ENCODE peak calls at places on chromosomes 16 and 17, in nine cellular contexts. G is bronchial epithelial cell, S is NB4, P is ovary, T is prostate gland, R is lower lobe of right lung, Y is IMR-90, F is cardiac fibroblast, D is right lobe of liver. U is an unnamed sample.

GRCh38 chr17:16455997-16456769 is 35.8 kb downstream of the LRRC75A start:
- DNase-seq in G (no peak), S (no peak), P (no peak), T (no peak), R (no peak), Y (no peak), F (no peak), D (no peak), U (no peak)

GRCh38 chr16:11401161-11402050 is 56.1 kb downstream of the RMI2 start:
- DNase-seq in G (no peak), S (no peak), P (peak), T (no peak), R (peak), Y (no peak), F (no peak), D (peak), U (no peak)

GRCh38 chr17:55157165-55157564 is 107.6 kb upstream of the HLF start:
- DNase-seq in G (peak), S (no peak), P (no peak), T (no peak), R (no peak), Y (peak), F (peak), D (no peak), U (peak)

GRCh38 chr16:50821586-50821985 is 79.7 kb downstream of the CYLD start:
- DNase-seq in G (peak), S (no peak), P (no peak), T (no peak), R (no peak), Y (peak), F (no peak), D (no peak), U (peak)

GRCh38 chr17:67052720-67053437 is 8.5 kb downstream of the CACNG1 start:
- DNase-seq in G (no peak), S (no peak), P (no peak), T (no peak), R (no peak), Y (no peak), F (no peak), D (no peak), U (no peak)

GRCh38 chr16:638034-638543 is 2.0 kb upstream of the METTL26 start:
- DNase-seq in G (no peak), S (no peak), P (no peak), T (no peak), R (no peak), Y (no peak), F (no peak), D (no peak), U (no peak)

GRCh38 chr16:50428116-50428515 is 59.3 kb upstream of the BRD7 start:
- DNase-seq in G (peak), S (no peak), P (no peak), T (no peak), R (no peak), Y (no peak), F (no peak), D (no peak), U (peak)

GRCh38 chr17:3812771-3813170 is 11.8 kb upstream of the ITGAE start:
- DNase-seq in G (no peak), S (no peak), P (peak), T (no peak), R (no peak), Y (no peak), F (peak), D (no peak), U (no peak)

GRCh38 chr16:15919331-15919730 is 30.1 kb upstream of the ABCC1 start:
- DNase-seq in G (peak), S (no peak), P (no peak), T (no peak), R (no peak), Y (peak), F (no peak), D (no peak), U (peak)

GRCh38 chr16:31052131-31052530 is 18.8 kb downstream of the STX4 start:
- DNase-seq in G (peak), S (peak), P (no peak), T (no peak), R (no peak), Y (peak), F (peak), D (no peak), U (peak)

GRCh38 chr16:27404163-27404823 is 2.3 kb downstream of the IL21R start:
- DNase-seq in G (no peak), S (no peak), P (no peak), T (no peak), R (no peak), Y (no peak), F (no peak), D (no peak), U (no peak)

GRCh38 chr17:81993726-81994592 is 16.5 kb downstream of the ASPSCR1 start:
- DNase-seq in G (no peak), S (no peak), P (no peak), T (no peak), R (no peak), Y (no peak), F (no peak), D (no peak), U (no peak)

GRCh38 chr17:34886831-34887230 is 74.4 kb downstream of the CCT6B start:
- DNase-seq in G (no peak), S (peak), P (no peak), T (no peak), R (no peak), Y (no peak), F (no peak), D (no peak), U (no peak)

GRCh38 chr17:44241104-44241503 is 21.6 kb upstream of the UBTF start:
- DNase-seq in G (no peak), S (peak), P (no peak), T (no peak), R (no peak), Y (no peak), F (no peak), D (no peak), U (no peak)

GRCh38 chr16:30491744-30492308 is 19.3 kb downstream of the ITGAL start:
- DNase-seq in G (peak), S (peak), P (no peak), T (peak), R (no peak), Y (peak), F (peak), D (peak), U (peak)

GRCh38 chr16:74661064-74661463 is 5.6 kb downstream of the RFWD3 start:
- DNase-seq in G (no peak), S (no peak), P (no peak), T (no peak), R (no peak), Y (no peak), F (no peak), D (no peak), U (no peak)

GRCh38 chr16:70720431-70721201 is 34.8 kb upstream of the MTSS2 start:
- DNase-seq in G (no peak), S (no peak), P (no peak), T (no peak), R (no peak), Y (no peak), F (no peak), D (no peak), U (peak)

GRCh38 chr17:72648702-72649101 is 443.8 kb downstream of the SLC39A11 start:
- DNase-seq in G (no peak), S (no peak), P (no peak), T (no peak), R (no peak), Y (no peak), F (no peak), D (no peak), U (no peak)

GRCh38 chr17:27601069-27601974 is 29.7 kb upstream of the LGALS9 start:
- DNase-seq in G (peak), S (peak), P (peak), T (peak), R (peak), Y (peak), F (peak), D (peak), U (peak)

GRCh38 chr17:29835438-29836351 is 94.3 kb downstream of the SSH2 start:
- DNase-seq in G (peak), S (no peak), P (no peak), T (no peak), R (peak), Y (peak), F (peak), D (no peak), U (peak)

GRCh38 chr17:9021158-9021984 is at the start of gene NTN1:
- DNase-seq in G (no peak), S (peak), P (peak), T (peak), R (peak), Y (peak), F (peak), D (peak), U (peak)

GRCh38 chr17:55246583-55246982 is 18.2 kb upstream of the HLF start:
- DNase-seq in G (no peak), S (no peak), P (no peak), T (no peak), R (no peak), Y (no peak), F (no peak), D (no peak), U (no peak)

GRCh38 chr17:31803494-31804213 is 55.4 kb downstream of the COPRS start:
- DNase-seq in G (peak), S (peak), P (no peak), T (no peak), R (no peak), Y (peak), F (no peak), D (no peak), U (peak)

GRCh38 chr16:19823322-19823721 is 61.3 kb downstream of the GPRC5B start:
- DNase-seq in G (no peak), S (no peak), P (no peak), T (no peak), R (no peak), Y (no peak), F (no peak), D (no peak), U (no peak)

GRCh38 chr16:22219389-22220075 is 13.5 kb downstream of the EEF2K start:
- DNase-seq in G (no peak), S (no peak), P (no peak), T (no peak), R (no peak), Y (no peak), F (no peak), D (no peak), U (no peak)
- H3K4me3 ChIP-seq in G (no peak), S (no peak), P (no peak), T (no peak), R (no peak), Y (no peak), F (no peak), D (no peak), U (no peak)

GRCh38 chr16:78437352-78437968 is 338.0 kb downstream of the WWOX start:
- DNase-seq in G (peak), S (peak), P (no peak), T (no peak), R (no peak), Y (peak), F (peak), D (peak), U (peak)
- TF ChIP-seq CTCF in G (peak), S (peak), P (peak), T (peak), R (peak), Y (peak), F (peak), D (peak), U (peak)

DNA sequence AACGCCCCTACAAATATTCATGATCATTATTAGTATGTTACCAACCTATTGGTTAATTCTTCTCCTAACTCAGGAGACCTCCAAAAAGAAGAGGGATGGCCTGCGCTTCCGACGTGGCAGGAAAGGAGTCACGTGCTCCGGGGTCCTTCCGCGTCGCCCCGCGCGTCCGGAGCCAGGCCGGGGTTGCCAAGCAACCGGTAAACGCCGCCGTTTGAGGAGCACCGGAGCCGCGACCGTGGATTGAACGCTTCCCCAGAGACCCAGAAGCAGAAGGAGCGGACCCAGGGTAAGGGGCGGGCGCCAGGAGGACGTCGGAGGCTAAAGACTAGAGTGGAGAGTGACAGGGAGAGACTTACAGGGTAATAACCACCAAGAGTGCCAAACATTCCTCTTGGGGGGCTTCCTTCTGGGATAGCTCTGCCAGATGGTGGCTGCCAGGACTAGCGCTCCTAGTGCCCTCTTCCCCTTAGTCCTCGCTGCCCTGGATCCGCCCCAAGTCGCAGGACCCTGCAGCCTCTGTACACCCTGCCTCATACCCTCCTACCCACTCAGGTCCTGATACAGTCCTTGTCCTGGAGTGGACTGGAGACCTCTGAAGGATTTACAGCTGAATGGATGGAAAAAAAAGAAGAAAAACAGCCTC is at the start of gene DNAI2:
- DNase-seq in G (no peak), S (peak), P (peak), T (no peak), R (peak), Y (no peak), F (no peak), D (peak), U (no peak)
- H3K4me3 ChIP-seq in G (no peak), S (no peak), P (no peak), T (no peak), R (peak), Y (no peak), F (no peak), D (no peak), U (no peak)

GRCh38 chr16:64780445-64780844 is 341.4 kb downstream of the CDH11 start:
- DNase-seq in G (no peak), S (no peak), P (no peak), T (no peak), R (no peak), Y (no peak), F (no peak), D (no peak), U (no peak)

GRCh38 chr16:64782484-64782883 is 339.4 kb downstream of the CDH11 start:
- DNase-seq in G (no peak), S (no peak), P (no peak), T (no peak), R (no peak), Y (peak), F (no peak), D (no peak), U (no peak)

DNA sequence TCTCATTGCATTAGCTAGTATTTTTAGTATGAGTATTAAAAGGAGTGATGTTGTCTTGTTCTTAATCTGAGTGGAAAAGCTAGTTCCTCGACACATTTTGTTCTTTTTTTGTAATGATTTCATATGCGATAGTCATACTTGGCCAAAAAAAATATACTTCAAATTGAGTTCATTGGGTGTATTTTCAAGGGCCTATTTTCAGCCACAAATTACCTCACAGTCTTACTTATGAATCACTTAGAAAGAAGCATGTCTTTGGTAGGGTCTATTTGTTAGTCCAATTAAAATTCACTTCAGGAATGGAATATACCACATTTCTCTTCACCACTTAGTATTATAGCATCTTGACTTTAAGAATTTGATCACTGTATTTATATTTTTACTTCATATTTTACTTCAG is 337.2 kb downstream of the CDH11 start:
- DNase-seq in G (no peak), S (no peak), P (no peak), T (no peak), R (no peak), Y (no peak), F (no peak), D (no peak), U (no peak)
- TF ChIP-seq CTCF in G (no peak), S (no peak), P (no peak), T (no peak), R (no peak), Y (no peak), F (no peak), D (no peak), U (no peak)

U was measured in epithelial cell of esophagus.